ENCODE peak calls at places on chromosome 3, in five cellular contexts. R is neuronal stem cell, O is H9, T is H1, N is trophoblast cell. Q is an unnamed sample.

GRCh38 chr3:186110975-186111974 is 2.4 kb upstream of the ETV5 start:
- DNase-seq in R (no peak), O (no peak), T (no peak), N (no peak), Q (peak)

GRCh38 chr3:121557426-121557934 is 10.3 kb upstream of the ARGFX start:
- DNase-seq in R (no peak), O (no peak), T (peak), N (no peak), Q (no peak)

GRCh38 chr3:194689493-194689901 is 3.8 kb downstream of the FAM43A start:
- DNase-seq in R (no peak), O (no peak), T (no peak), N (no peak), Q (peak)

GRCh38 chr3:79167651-79168416 is 600.0 kb downstream of the ROBO1 start:
- DNase-seq in R (no peak), O (no peak), T (no peak), N (no peak), Q (peak)

GRCh38 chr3:196666001-196666867 is 26.7 kb downstream of the NRROS start:
- DNase-seq in R (peak), O (peak), T (peak), N (no peak), Q (peak)

GRCh38 chr3:27483117-27484001 is 825 bp downstream of the SLC4A7 start:
- DNase-seq in R (peak), O (peak), T (peak), N (peak), Q (peak)

GRCh38 chr3:23611737-23612295 is 193.9 kb upstream of the UBE2E1 start:
- DNase-seq in R (no peak), O (no peak), T (peak), N (no peak), Q (peak)

GRCh38 chr3:126780666-126781065 is 76.6 kb downstream of the CHCHD6 start:
- DNase-seq in R (no peak), O (no peak), T (no peak), N (no peak), Q (no peak)

GRCh38 chr3:158058775-158059174 is 47.4 kb downstream of the SHOX2 start:
- DNase-seq in R (no peak), O (no peak), T (no peak), N (no peak), Q (no peak)

GRCh38 chr3:128505771-128506170 is 12.8 kb upstream of the GATA2 start:
- DNase-seq in R (no peak), O (no peak), T (no peak), N (no peak), Q (no peak)

GRCh38 chr3:169347597-169347996 is 315.9 kb downstream of the MECOM start:
- DNase-seq in R (no peak), O (no peak), T (no peak), N (no peak), Q (no peak)

GRCh38 chr3:127676456-127676855 is 3.7 kb downstream of the ABTB1 start:
- DNase-seq in R (no peak), O (peak), T (peak), N (no peak), Q (no peak)

GRCh38 chr3:38040400-38040799 is 1.4 kb downstream of the DLEC1 start:
- DNase-seq in R (no peak), O (no peak), T (no peak), N (no peak), Q (no peak)
- H3K4me2 ChIP-seq in R (no peak), O (no peak), T (no peak), N (no peak), Q (no peak)

GRCh38 chr3:44242716-44243115 is 1.0 kb downstream of the TOPAZ1 start:
- DNase-seq in R (no peak), O (no peak), T (no peak), N (no peak), Q (no peak)

GRCh38 chr3:44240061-44240460 is 1.6 kb upstream of the TOPAZ1 start:
- DNase-seq in R (no peak), O (no peak), T (no peak), N (no peak), Q (no peak)

GRCh38 chr3:44237665-44238064 is 4.0 kb upstream of the TOPAZ1 start:
- DNase-seq in R (no peak), O (peak), T (no peak), N (no peak), Q (no peak)

GRCh38 chr3:44238889-44239288 is 2.8 kb upstream of the TOPAZ1 start:
- DNase-seq in R (no peak), O (no peak), T (no peak), N (no peak), Q (no peak)

GRCh38 chr3:44241706-44242105 is at the start of gene TOPAZ1:
- DNase-seq in R (no peak), O (no peak), T (no peak), N (no peak), Q (no peak)
- H2BK12ac ChIP-seq in R (no peak), O (no peak), T (no peak), N (no peak), Q (no peak)

GRCh38 chr3:33428812-33429211 is 11.4 kb downstream of the UBP1 start:
- DNase-seq in R (no peak), O (no peak), T (no peak), N (no peak), Q (no peak)
- H3K4me2 ChIP-seq in R (no peak), O (no peak), T (no peak), N (no peak), Q (no peak)

GRCh38 chr3:155712008-155712407 is 32.9 kb downstream of the PLCH1 start:
- DNase-seq in R (no peak), O (no peak), T (no peak), N (no peak), Q (no peak)
- H2BK12ac ChIP-seq in R (no peak), O (no peak), T (no peak), N (no peak), Q (no peak)

DNA sequence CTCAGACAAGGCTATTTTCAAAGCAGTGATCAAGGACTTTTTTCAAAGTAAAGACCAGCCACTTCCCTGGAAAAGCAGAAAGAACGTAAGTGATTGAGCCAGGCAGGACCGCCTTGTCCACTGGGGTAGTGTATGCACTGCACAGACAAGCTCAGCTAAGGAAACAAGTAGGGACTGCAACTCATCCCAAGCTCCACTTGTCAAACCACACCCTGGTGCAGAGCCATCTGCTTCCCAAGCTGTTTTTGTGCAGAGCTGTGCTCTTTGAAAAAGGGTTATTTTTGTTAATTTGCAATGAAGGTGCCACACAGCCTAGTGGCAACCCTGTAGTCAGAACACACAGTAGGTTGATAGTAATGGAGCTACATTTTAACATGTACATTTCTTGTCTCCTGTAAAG is 193.3 kb downstream of the ADAMTS9 start:
- DNase-seq in R (no peak), O (no peak), T (no peak), N (no peak), Q (peak)
- H3K4me2 ChIP-seq in R (no peak), O (no peak), T (no peak), N (no peak), Q (no peak)

DNA sequence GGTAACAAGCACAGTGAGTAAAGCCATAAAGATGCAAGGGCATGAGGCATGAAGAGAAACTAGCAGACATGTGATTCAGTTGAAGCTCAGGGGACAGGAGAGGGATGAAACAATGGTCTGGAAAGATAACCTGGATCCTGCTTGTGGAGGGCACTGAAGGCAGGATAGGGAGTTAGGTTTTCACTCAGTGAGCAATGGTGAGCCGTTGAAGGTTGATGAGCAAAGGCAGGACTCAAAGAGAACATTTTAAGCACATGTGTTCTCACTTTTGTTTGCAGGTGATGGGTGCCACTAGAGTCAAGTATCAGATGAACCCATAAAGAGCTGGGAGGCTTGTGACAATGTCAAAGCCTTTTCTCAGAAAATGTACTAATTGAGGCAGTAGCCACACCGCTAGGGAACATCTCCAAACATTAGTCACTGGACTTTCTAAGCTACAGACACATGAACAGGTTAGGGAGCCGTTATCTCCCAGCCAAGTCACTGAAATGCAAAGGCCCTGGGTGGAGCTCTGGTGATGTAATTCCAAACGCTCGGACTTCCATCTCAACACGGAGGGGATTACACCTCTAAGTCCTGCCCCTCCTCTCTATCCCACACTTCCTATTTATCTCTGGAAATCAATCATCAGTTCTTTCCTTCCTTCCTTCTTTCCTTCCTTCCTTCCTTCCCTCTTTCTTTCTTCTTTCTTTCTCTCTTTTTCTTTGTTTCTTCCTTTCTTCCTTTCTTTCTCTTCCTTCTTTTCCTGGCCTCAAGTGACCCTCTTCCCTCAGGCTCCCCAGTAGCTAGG is 22.7 kb downstream of the KLHL6 start:
- DNase-seq in R (no peak), O (no peak), T (no peak), N (peak), Q (no peak)
- H2BK12ac ChIP-seq in R (no peak), O (no peak), T (peak), N (no peak), Q (no peak)

GRCh38 chr3:12556243-12556722 is 604 bp upstream of the MKRN2 start:
- DNase-seq in R (no peak), O (no peak), T (no peak), N (no peak), Q (no peak)
- H3K4me2 ChIP-seq in R (peak), O (peak), T (peak), N (peak), Q (peak)

DNA sequence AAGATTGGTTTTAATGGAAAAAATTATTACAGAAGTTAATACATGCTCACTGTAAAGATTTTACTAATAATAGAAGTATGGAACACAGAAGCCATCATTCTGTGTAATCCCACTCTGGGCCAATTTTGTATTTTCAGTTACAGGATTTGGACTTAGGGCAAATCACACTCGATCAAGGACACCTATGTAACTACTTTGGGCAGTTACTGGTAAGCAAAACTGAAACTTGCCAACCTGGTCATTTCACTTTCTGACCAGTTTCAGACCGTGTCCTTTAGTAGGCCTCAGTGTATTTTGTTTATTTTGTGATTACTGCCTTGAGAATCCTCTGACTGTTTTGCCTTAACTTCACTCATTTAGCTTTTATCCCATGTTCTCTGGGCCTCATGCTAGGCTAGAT is 10.6 kb upstream of the SCAANT1 start:
- DNase-seq in R (no peak), O (no peak), T (no peak), N (no peak), Q (no peak)
- H2BK12ac ChIP-seq in R (no peak), O (no peak), T (no peak), N (no peak), Q (no peak)